ENCODE peak calls at places on chromosomes 16 and 17, in seven cellular contexts. Z is H7; G is Daoy; X is neural progenitor cell; J is AG20443; W is EL; Q is stimulated activated CD8-positive, alpha-beta memory T cell treated with anti-CD3 and anti-CD28 coated beads, Interleukin-7, amount 100 ng/mL, for 1 hour. N is an unnamed sample.

GRCh38 chr17:73100363-73100762 is 7.9 kb upstream of the SLC39A11 start:
- DNase-seq in W (no peak), X (no peak), Z (no peak), J (no peak), G (no peak), Q (no peak), N (no peak)

GRCh38 chr17:28173071-28173561 is 130.6 kb downstream of the NLK start:
- DNase-seq in X (no peak), W (no peak), J (no peak), Z (peak; percentile 33), Q (no peak), G (no peak), N (no peak)

GRCh38 chr17:48841395-48841831 is 10.6 kb downstream of the CALCOCO2 start:
- DNase-seq in G (peak; percentile 13), J (peak; percentile 49), Q (no peak), X (no peak), W (peak; percentile 63), Z (no peak), N (no peak)

GRCh38 chr17:43135454-43135819 is 10.3 kb upstream of the BRCA1 start:
- DNase-seq in X (no peak), Z (peak; percentile 48), G (no peak), Q (no peak), J (no peak), W (no peak), N (no peak)

GRCh38 chr16:88549671-88550643 is 20.2 kb upstream of the ZC3H18 start:
- DNase-seq in Q (no peak), W (no peak), Z (peak; percentile 56), J (no peak), X (no peak), G (no peak), N (peak; percentile 58)

GRCh38 chr17:44198721-44199552 is 747 bp downstream of the ATXN7L3 start:
- DNase-seq in J (peak; percentile 88), Q (no peak), Z (peak; percentile 100), G (peak; percentile 49), X (peak; percentile 89), W (peak; percentile 60), N (peak; percentile 98)

GRCh38 chr17:44607836-44608690 is 48.2 kb upstream of the MEIOC start:
- DNase-seq in Z (peak; percentile 89), W (peak; percentile 71), J (peak; percentile 93), G (peak; percentile 59), X (peak; percentile 79), Q (no peak), N (peak; percentile 93)

GRCh38 chr17:1487939-1488825 is 4.3 kb downstream of the MYO1C start:
- DNase-seq in W (peak; percentile 93), X (peak; percentile 95), Z (peak; percentile 96), G (peak; percentile 93), J (peak; percentile 95), Q (peak; percentile 54), N (peak; percentile 99)

GRCh38 chr16:1941924-1942809 is 832 bp downstream of the MSRB1 start:
- DNase-seq in W (no peak), G (peak; percentile 59), Z (peak; percentile 73), Q (no peak), X (no peak), J (peak; percentile 44), N (peak; percentile 87)

GRCh38 chr16:31071861-31072260 is 2.2 kb downstream of the ZNF668 start:
- DNase-seq in Z (no peak), X (peak; percentile 28), Q (no peak), G (peak; percentile 59), W (peak; percentile 68), J (peak; percentile 65), N (peak; percentile 97)

GRCh38 chr16:1224558-1224957 is 510 bp downstream of the TPSG1 start:
- DNase-seq in Q (no peak), J (no peak), Z (no peak), W (no peak), G (no peak), X (no peak), N (no peak)

GRCh38 chr16:70390774-70391173 is 44.1 kb downstream of the DDX19A start:
- DNase-seq in Q (no peak), X (no peak), Z (no peak), J (no peak), W (no peak), G (no peak), N (peak; percentile 60)

GRCh38 chr17:47957591-47958490 is at the start of gene PRR15L:
- DNase-seq in X (no peak), Q (no peak), J (no peak), G (no peak), W (no peak), Z (peak; percentile 81), N (no peak)

GRCh38 chr17:54754560-54754959 is 146.1 kb upstream of the TOM1L1 start:
- DNase-seq in W (no peak), X (peak; percentile 4), Z (peak; percentile 56), Q (no peak), J (no peak), G (no peak), N (peak; percentile 14)

GRCh38 chr17:50161023-50161910 is 4.5 kb upstream of the SGCA start:
- DNase-seq in X (peak; percentile 97), Z (peak; percentile 100), G (peak; percentile 93), W (peak; percentile 92), Q (peak; percentile 86), J (peak; percentile 99), N (peak; percentile 100)

GRCh38 chr16:1472974-1473373 is 1.9 kb downstream of the CLCN7 start:
- DNase-seq in G (no peak), Z (no peak), W (no peak), X (no peak), Q (no peak), J (no peak), N (no peak)

GRCh38 chr17:56812971-56813388 is 20.7 kb downstream of the C17orf67 start:
- DNase-seq in Q (no peak), J (no peak), Z (peak; percentile 52), X (no peak), W (no peak), G (no peak), N (no peak)